ENCODE peak calls at places on chromosome 22, in five cellular contexts. N is H1, B is K562, S is A549, R is HepG2. K is an unnamed sample.

GRCh38 chr22:49961601-49962011 is 1.0 kb downstream of the PIM3 start:
- DNase-seq in R (no peak), S (peak; percentile 49), N (no peak), B (no peak), K (no peak)

GRCh38 chr22:37060801-37061610 is 9.5 kb downstream of the KCTD17 start:
- DNase-seq in B (no peak), R (no peak), S (no peak), N (no peak), K (no peak)

GRCh38 chr22:37365950-37366349 is 61.3 kb downstream of the ELFN2 start:
- DNase-seq in N (no peak), B (no peak), S (no peak), R (no peak), K (no peak)

GRCh38 chr22:49724893-49725489 is 102.7 kb downstream of the BRD1 start:
- DNase-seq in B (peak; percentile 79), N (peak; percentile 92), S (peak; percentile 49), R (peak; percentile 15), K (no peak)

GRCh38 chr22:49402169-49402568 is 425.5 kb downstream of the BRD1 start:
- DNase-seq in N (peak; percentile 6), B (no peak), S (no peak), R (no peak), K (no peak)

GRCh38 chr22:46149493-46149997 is 781 bp upstream of the PPARA start:
- DNase-seq in B (no peak), R (no peak), S (no peak), N (peak; percentile 84), K (no peak)

GRCh38 chr22:16818538-16818937 is 6.7 kb downstream of the XKR3 start:
- DNase-seq in R (no peak), N (no peak), B (peak; percentile 27), S (no peak), K (no peak)

GRCh38 chr22:43260346-43260745 is 73.4 kb upstream of the TTLL12 start:
- DNase-seq in R (no peak), S (no peak), N (no peak), B (no peak), K (no peak)

GRCh38 chr22:37771081-37771480 is 36.7 kb upstream of the GCAT start:
- DNase-seq in B (no peak), R (no peak), S (no peak), N (no peak), K (no peak)

GRCh38 chr22:36680038-36680437 is 23.5 kb downstream of the CACNG2 start:
- DNase-seq in N (no peak), B (no peak), S (no peak), R (no peak), K (no peak)

GRCh38 chr22:45499746-45500145 is 2.9 kb upstream of the FBLN1 start:
- DNase-seq in B (no peak), S (no peak), R (no peak), N (no peak), K (no peak)

GRCh38 chr22:22940961-22941605 is 53.5 kb downstream of the IGLL5 start:
- DNase-seq in N (peak; percentile 37), B (no peak), R (no peak), S (no peak), K (no peak)

GRCh38 chr22:49962751-49963646 is 2.4 kb downstream of the PIM3 start:
- DNase-seq in S (no peak), N (no peak), B (no peak), R (no peak), K (no peak)

DNA sequence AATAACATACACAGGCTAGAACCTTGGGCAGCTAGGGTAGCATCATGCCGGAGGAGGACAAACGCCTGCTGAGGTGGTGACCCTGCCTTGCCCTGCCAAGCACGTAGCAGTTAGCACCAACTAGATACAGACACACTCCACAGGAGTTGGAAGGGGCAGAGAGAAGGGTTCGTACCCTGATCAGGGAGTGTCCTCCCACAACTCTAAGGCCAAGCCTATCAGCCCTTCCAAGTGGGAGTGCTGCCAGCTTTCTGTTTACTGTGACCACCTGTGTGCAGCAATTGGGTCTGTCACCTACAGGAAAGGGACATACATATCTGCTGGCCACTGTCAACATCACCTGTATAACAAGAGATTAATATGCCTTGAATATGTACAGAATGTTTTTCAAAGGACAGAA is 1.9 kb upstream of the THAP7 start:
- DNase-seq in R (no peak), N (no peak), S (no peak), B (no peak), K (no peak)
- H3K4me2 ChIP-seq in R (peak overlapping the region; percentile 95), N (peak overlapping the region; percentile 82), S (peak overlapping the region; percentile 75), B (peak overlapping the region; percentile 2), K (peak overlapping the region; percentile 98)

DNA sequence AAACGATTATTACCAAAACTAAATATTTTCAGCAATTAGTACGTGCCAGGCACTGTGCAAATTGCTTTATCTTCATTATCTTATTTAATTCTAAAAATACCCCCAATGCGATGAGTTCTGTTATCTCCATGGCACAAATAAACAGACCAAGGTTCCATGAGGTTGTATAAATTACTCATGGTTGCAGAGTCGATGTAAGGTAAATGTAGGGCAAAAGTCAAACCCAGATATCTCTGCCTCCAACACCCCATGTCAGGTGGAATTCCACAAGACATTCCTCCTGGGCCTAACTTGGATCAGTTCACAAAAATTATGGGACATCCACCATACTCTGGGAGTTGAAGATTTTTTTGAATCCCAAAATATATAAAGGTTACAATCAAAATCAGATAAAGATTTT is 43.7 kb downstream of the ISX start:
- DNase-seq in S (no peak), R (no peak), B (no peak), N (no peak), K (no peak)
- TF ChIP-seq KDM1A in S (no peak), R (no peak), B (no peak), N (no peak), K (no peak)

DNA sequence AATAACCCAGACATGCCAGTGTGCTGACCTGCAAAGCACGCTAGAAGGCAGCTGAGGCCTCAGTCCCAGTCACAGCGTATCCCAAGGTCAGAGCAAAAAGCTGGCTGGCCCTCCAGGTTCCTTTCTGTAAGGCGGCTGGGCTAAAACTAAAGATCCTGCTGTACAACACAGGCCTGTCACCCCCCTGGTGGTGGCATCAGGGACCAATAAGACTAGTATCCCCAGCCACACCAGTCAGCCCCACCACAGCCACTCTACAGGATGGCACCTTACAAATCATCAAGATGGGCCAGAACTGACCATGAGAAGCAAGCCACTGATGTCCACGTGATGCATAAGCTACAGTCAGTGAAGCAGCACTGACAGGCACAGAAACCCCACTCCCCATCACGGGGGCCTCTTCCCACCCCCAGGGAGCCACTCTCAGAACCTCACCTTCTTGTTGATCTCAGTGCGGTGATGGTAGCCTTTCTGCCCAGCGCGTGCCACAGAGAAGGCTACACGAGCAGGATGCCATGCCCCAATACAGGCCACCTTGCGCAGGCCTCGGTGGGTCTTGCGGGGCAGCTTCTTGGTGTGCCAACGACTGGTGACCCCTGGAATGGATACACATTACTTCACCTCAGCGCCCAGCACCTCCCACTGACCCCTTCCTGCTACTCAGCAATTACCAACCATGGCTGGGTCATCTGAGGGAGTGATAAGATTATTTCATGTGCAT is 5.0 kb downstream of the RPL3 start:
- DNase-seq in B (no peak), R (no peak), N (no peak), S (no peak), K (no peak)
- TF ChIP-seq CTCF in B (peak; percentile 4), R (peak; percentile 21), N (peak; percentile 23), S (no peak), K (peak; percentile 25)

GRCh38 chr22:35368386-35368785 is 12.5 kb upstream of the HMOX1 start:
- DNase-seq in N (no peak), B (no peak), S (no peak), R (no peak), K (no peak)
- H3K4me2 ChIP-seq in N (no peak overlapping the region), B (no peak overlapping the region), S (peak overlapping the region; percentile 29), R (peak overlapping the region; percentile 27), K (no peak overlapping the region)

GRCh38 chr22:28774378-28774777 is 1.9 kb downstream of the CCDC117 start:
- DNase-seq in N (no peak), B (no peak), R (no peak), S (no peak), K (no peak)
- TF ChIP-seq KDM1A in N (no peak), B (no peak), R (no peak), S (no peak), K (no peak)

GRCh38 chr22:24406322-24407277 is 20.8 kb upstream of the ADORA2A start:
- DNase-seq in R (no peak), S (no peak), B (peak; percentile 21), N (no peak), K (no peak)

GRCh38 chr22:24407278-24407665 is 20.1 kb upstream of the ADORA2A start:
- DNase-seq in N (no peak), R (no peak), B (no peak), S (no peak), K (no peak)

GRCh38 chr22:24404561-24405275 is 22.7 kb upstream of the ADORA2A start:
- DNase-seq in N (no peak), B (no peak), R (no peak), S (no peak), K (no peak)

GRCh38 chr22:24407884-24408283 is 19.5 kb upstream of the ADORA2A start:
- DNase-seq in R (no peak), B (no peak), S (no peak), N (no peak), K (no peak)

DNA sequence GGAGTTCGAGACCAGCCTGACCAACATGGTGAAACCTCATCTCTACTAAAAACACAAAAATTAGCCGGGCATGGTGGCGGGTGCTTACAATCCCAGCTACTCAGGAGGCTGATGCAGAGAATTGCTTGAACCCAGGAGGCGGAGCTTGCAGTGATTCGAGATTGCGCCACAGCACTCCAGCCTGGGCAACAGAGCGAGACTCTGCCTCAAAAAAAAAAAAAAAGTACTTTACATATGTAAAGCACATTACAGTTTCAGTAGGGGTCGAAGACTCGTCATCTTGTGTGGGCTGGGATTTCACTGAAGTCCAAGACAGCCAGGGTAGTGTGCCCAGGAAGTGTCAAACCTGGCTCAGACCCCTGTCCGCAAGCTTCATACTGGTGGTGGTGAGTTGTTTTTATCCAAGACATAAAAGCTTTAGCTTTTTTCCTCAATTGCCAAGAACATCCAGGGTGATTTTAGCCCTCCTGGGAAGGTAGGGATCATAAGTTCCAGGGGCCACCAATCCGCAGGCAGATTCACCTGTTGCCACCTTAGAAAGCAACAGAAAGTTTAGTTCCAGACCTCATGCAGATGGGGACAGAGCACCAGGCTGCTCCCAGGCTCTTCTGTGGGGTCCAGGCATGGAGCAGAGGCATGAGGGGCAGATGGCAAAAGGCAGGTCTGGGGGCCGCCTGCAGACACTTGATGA is 21.6 kb upstream of the ADORA2A start:
- DNase-seq in B (no peak), R (no peak), N (no peak), S (no peak), K (no peak)
- TF ChIP-seq CTCF in B (no peak), R (no peak), N (no peak), S (no peak), K (no peak)